ENCODE peak calls at places on chromosomes 1 and 21, in six cellular contexts. W is lower lobe of right lung, V is adrenal gland, R is upper lobe of right lung, I is H1, T is hepatocyte. C is an unnamed sample.

GRCh38 chr1:151713874-151714273 is 2.7 kb downstream of the CELF3 start:
- DNase-seq in R (no peak), W (no peak), T (no peak), I (no peak), V (no peak), C (no peak)

GRCh38 chr1:235500971-235501540 is 3.2 kb downstream of the B3GALNT2 start:
- DNase-seq in T (no peak), W (no peak), V (no peak), R (no peak), I (no peak), C (no peak)

GRCh38 chr1:49995734-49996133 is 28.0 kb downstream of the AGBL4 start:
- DNase-seq in R (no peak), V (no peak), I (no peak), T (no peak), W (no peak), C (no peak)

GRCh38 chr1:169238506-169238905 is 129.1 kb downstream of the NME7 start:
- DNase-seq in W (no peak), R (no peak), I (no peak), T (no peak), V (no peak), C (no peak)

GRCh38 chr1:41762777-41763176 is 155.9 kb downstream of the HIVEP3 start:
- DNase-seq in R (no peak), I (no peak), V (no peak), W (no peak), T (no peak), C (no peak)

GRCh38 chr21:45976666-45977335 is 4.8 kb upstream of the COL6A1 start:
- DNase-seq in T (no peak), I (peak; percentile 51), W (no peak), V (no peak), R (no peak), C (no peak)

GRCh38 chr21:36350282-36350910 is 30.4 kb downstream of the MORC3 start:
- DNase-seq in V (no peak), R (no peak), W (no peak), T (no peak), I (no peak), C (no peak)

GRCh38 chr21:38623552-38623951 is 125.3 kb upstream of the ERG start:
- DNase-seq in V (no peak), W (no peak), R (no peak), T (no peak), I (no peak), C (no peak)

GRCh38 chr1:220521755-220522154 is 6.2 kb upstream of the MARK1 start:
- DNase-seq in I (no peak), T (no peak), V (no peak), W (no peak), R (no peak), C (no peak)

GRCh38 chr1:196102826-196103225 is 505.4 kb downstream of the KCNT2 start:
- DNase-seq in T (no peak), I (no peak), W (no peak), V (no peak), R (no peak), C (no peak)

DNA sequence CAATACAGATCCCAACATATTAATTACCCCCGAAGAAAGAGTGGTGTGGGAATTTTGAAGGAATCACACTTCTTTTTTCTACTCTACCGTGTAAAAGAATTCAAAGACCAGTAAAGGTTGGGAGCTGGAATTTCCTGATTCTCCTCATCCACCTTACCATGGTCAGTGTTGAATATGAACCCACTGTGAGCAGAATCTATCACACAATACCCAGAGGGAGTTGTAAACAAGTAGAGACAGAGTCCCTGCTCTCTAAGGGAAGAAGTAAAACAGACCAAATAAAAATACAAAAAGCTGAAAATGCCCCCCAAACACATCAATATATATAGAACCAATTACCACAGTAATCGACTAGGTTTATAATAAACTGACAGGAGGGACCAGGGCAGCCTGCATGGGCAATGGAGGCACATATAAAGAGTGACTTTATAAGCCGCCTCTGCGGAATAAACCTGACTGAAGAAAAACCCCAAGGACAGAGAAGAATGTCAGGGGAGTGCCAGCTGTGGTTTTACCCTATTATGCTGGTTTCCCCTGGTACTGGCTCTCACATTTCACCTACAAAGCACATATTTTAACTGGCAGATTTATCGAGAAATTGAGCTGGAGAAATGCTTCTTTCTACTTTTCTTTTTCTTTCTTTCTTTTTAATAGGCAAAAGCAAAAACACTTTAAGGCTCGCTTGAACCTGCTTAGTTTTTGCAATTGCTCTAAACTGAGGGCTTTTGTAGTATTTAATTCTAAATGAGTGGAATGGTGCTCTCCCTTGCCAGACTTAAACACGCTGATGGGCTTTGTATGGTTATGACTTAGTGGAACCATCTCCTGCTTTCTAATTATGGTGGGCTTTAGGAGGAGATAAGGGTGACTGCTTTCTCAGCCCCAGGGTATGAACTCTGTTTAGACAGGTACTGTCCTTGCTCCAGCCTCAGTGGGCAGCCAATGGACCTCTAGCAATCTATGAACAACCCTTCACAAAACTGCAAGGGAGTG is 244.8 kb downstream of the ASTN1 start:
- DNase-seq in T (no peak), I (no peak), V (no peak), R (no peak), W (no peak), C (no peak)
- H3K27ac ChIP-seq in T (no peak overlapping the region), I (no peak overlapping the region), V (no peak overlapping the region), R (no peak overlapping the region), W (no peak overlapping the region), C (no peak overlapping the region)

DNA sequence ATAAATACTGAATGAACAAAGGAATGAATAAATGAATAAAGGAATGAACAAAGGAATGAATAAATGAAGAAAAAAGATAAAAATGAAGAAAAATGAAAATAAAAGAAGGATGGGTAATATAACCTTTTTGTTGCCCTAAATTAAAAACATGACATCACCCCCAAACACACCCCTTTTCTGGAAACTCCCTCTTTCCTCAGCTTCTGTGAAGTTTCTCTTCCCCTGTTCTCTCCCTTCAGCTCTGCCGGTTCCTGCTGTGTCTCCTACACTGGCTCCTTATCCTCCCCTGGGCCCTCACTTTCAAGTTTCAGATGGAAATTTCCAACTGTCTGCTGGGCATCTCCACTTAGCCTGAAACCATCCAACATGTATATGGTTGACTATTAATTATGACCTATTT is 37.9 kb downstream of the RAB3B start:
- DNase-seq in R (no peak), V (no peak), I (no peak), T (no peak), W (no peak), C (no peak)
- TF ChIP-seq CTCF in R (no peak), V (no peak), I (no peak), T (no peak), W (no peak), C (no peak)

DNA sequence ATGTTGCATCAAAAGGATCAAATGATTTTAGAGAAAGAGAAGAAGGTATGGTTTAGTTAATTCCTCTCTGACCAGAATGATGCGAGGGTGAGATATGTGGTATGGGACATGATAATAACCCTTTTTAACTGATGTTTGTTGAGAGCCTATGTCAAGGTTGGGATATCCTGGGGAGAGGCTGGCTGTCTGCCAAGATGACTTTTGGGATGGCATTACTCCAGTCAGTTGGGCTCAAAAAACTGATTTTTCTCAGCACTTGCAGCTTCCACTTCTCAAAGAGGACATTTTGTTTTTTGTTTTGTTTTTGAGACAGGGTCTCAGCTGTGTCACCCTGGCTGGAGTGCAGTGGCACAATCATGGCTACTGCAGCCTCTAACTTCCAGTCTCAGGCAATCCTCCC is 17.7 kb upstream of the STX12 start:
- DNase-seq in R (no peak), W (no peak), I (no peak), V (no peak), T (no peak), C (no peak)
- H3K27ac ChIP-seq in R (no peak overlapping the region), W (no peak overlapping the region), I (no peak overlapping the region), V (no peak overlapping the region), T (no peak overlapping the region), C (no peak overlapping the region)

DNA sequence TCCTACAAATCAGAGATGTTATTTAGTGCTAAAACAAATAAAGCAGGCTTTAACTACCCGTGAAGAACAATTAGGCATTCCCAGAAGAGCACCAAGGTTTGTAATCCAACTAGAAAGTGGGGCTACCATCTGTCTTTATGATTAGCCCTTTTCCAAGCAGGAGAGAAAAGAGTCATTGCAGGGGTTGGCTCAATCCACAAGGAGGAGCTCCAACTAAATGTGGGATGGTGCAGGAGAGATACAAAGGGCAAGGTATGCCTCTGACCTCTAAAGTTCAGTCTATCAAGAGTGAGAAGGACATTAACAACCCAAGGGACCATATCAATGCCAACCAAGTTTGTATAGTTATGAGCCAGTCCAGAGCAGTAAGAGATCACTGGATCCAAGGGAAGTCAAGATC is 382.7 kb upstream of the DUSP10 start:
- DNase-seq in T (no peak), R (no peak), V (no peak), I (no peak), W (no peak), C (no peak)
- TF ChIP-seq CTCF in T (peak; percentile 20), R (no peak), V (no peak), I (peak; percentile 59), W (no peak), C (no peak)

GRCh38 chr1:8047112-8047511 is 21.0 kb upstream of the ERRFI1 start:
- DNase-seq in R (no peak), W (no peak), I (no peak), V (no peak), T (no peak), C (no peak)
- H3K27ac ChIP-seq in R (peak overlapping the region; percentile 3), W (no peak overlapping the region), I (no peak overlapping the region), V (peak overlapping the region; percentile 29), T (peak overlapping the region; percentile 51), C (no peak overlapping the region)

GRCh38 chr1:6357243-6357929 is 36.2 kb downstream of the ACOT7 start:
- DNase-seq in T (peak; percentile 24), W (no peak), R (no peak), I (peak; percentile 75), V (no peak), C (no peak)
- TF ChIP-seq CTCF in T (no peak), W (no peak), R (peak; percentile 9), I (peak; percentile 84), V (no peak), C (no peak)

DNA sequence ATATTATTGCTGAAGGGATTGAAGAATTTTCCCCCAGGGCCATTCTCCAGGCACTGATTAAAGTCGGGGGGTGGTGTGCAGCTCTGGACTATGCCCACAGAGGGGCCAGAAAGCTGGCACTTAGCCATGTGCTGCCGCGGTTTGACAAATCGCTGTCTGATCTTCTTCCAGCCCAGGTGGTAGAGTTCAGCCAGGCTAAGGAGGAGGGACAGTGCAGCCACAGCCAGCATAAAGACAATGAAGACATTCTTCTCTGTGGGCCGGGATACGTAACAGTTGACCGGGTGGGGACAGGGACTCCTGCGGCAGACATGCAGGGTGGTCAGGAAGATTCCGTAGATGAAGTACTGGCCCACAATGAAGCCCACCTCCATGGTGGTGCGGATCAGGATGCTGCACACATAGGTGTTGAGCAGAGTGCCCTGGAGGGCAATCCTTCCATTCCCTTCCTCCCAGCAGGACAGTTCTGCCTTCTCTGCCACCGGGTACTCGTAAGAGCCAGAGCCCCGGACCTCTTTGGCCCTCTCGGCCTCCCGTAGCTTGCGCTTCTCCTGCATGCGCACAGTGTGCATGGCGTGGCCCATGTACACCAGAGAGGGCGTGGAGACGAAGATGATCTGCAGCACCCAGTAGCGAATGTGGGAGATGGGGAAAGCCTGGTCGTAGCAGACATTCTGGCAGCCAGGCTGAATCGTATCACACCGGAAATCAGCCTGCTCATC is 1.9 kb downstream of the GJA5 start:
- DNase-seq in T (no peak), I (no peak), V (no peak), W (no peak), R (no peak), C (no peak)
- H3K27ac ChIP-seq in T (no peak overlapping the region), I (no peak overlapping the region), V (no peak overlapping the region), W (no peak overlapping the region), R (no peak overlapping the region), C (no peak overlapping the region)

DNA sequence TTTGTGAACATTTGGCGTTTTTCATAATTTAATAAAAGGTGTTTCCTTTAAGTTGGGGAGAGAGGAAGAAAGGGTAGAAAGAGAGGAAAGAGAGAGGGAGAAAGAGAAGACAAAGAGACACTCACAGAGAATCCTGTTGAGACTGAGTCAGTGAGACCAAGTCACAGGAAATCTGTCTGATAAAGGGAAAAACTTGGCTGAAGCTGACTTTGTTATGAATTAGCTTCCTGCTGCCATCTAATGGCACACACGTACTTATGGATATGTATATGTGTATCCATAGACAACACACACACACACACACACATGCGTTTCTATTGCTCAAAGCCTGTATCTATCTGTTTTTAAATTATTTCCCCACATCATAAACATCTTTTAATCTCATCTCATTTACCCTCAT is 42.5 kb upstream of the DISC1 start:
- DNase-seq in T (peak; percentile 57), R (no peak), I (no peak), V (no peak), W (no peak), C (no peak)
- TF ChIP-seq CTCF in T (peak; percentile 40), R (no peak), I (no peak), V (no peak), W (no peak), C (no peak)

C was measured in kidney.